ENCODE peak calls at places on chromosomes 3 and 15, in four cellular contexts. B is HL-60, I is GM12878, K is stomach. F is an unnamed sample.
A peak's percentile ranks its signal among the peaks of the same experiment; 100 is the strongest.

GRCh38 chr3:131020122-131020693 is 6.4 kb downstream of the ASTE1 start:
- DNase-seq in B (peak; percentile 29), I (no peak), K (no peak), F (no peak)

GRCh38 chr3:27930052-27930602 is 208.0 kb upstream of the EOMES start:
- DNase-seq in I (no peak), B (no peak), K (no peak), F (no peak)

GRCh38 chr15:56677271-56677670 is 56.0 kb downstream of the ZNF280D start:
- DNase-seq in I (no peak), K (no peak), B (no peak), F (no peak)

GRCh38 chr3:120524171-120524923 is 71.8 kb upstream of the NDUFB4 start:
- DNase-seq in I (no peak), K (no peak), B (no peak), F (no peak)

GRCh38 chr3:196654691-196655090 is 15.2 kb downstream of the NRROS start:
- DNase-seq in K (no peak), I (no peak), B (no peak), F (no peak)

GRCh38 chr3:183330881-183331280 is 77.8 kb downstream of the B3GNT5 start:
- DNase-seq in B (no peak), K (no peak), I (no peak), F (no peak)

GRCh38 chr15:68310811-68311463 is 33.4 kb downstream of the FEM1B start:
- DNase-seq in B (no peak), K (peak; percentile 23), I (no peak), F (peak; percentile 93)

GRCh38 chr3:129795596-129795995 is 97.9 kb downstream of the TMCC1 start:
- DNase-seq in K (no peak), I (no peak), B (no peak), F (no peak)

GRCh38 chr3:169901453-169901852 is 9.9 kb upstream of the SAMD7 start:
- DNase-seq in B (no peak), I (no peak), K (no peak), F (no peak)

GRCh38 chr15:70835415-70835814 is 18.5 kb downstream of the LARP6 start:
- DNase-seq in K (no peak), I (no peak), B (no peak), F (peak; percentile 97)

GRCh38 chr3:33218072-33218445 is 551 bp downstream of the SUSD5 start:
- DNase-seq in B (no peak), K (no peak), I (no peak), F (no peak)

GRCh38 chr3:53850895-53851294 is 4.5 kb downstream of the IL17RB start:
- DNase-seq in B (no peak), I (no peak), K (peak; percentile 68), F (no peak)

GRCh38 chr3:192915306-192915705 is 2.4 kb downstream of the MB21D2 start:
- DNase-seq in K (no peak), I (no peak), B (no peak), F (no peak)

GRCh38 chr15:68114356-68114755 is 60.2 kb downstream of the PIAS1 start:
- DNase-seq in B (no peak), I (no peak), K (no peak), F (no peak)

GRCh38 chr15:28930011-28930410 is 44.2 kb downstream of the APBA2 start:
- DNase-seq in B (no peak), K (no peak), I (no peak), F (no peak)

GRCh38 chr3:133381346-133382109 is 18.3 kb upstream of the BFSP2 start:
- DNase-seq in K (no peak), I (no peak), B (no peak), F (no peak)

GRCh38 chr3:40191850-40192448 is 117.6 kb upstream of the EIF1B start:
- DNase-seq in K (peak; percentile 66), I (no peak), B (peak; percentile 24), F (no peak)

GRCh38 chr3:80668100-80668499 is 900.3 kb upstream of the ROBO1 start:
- DNase-seq in K (no peak), I (no peak), B (no peak), F (no peak)

GRCh38 chr3:171994646-171995441 is 44.5 kb upstream of the FNDC3B start:
- DNase-seq in K (no peak), I (no peak), B (no peak), F (no peak)

GRCh38 chr3:54932606-54933005 is 4.7 kb upstream of the LRTM1 start:
- DNase-seq in K (no peak), B (no peak), I (no peak), F (no peak)

GRCh38 chr15:79673416-79674123 is 223.2 kb downstream of the MTHFS start:
- DNase-seq in B (no peak), K (no peak), I (peak; percentile 57), F (no peak)

GRCh38 chr15:72706266-72706665 is 20.3 kb downstream of the BBS4 start:
- DNase-seq in I (no peak), B (no peak), K (no peak), F (no peak)

GRCh38 chr3:29128004-29128403 is 152.9 kb upstream of the RBMS3 start:
- DNase-seq in B (no peak), K (no peak), I (no peak), F (no peak)

GRCh38 chr3:45656575-45657363 is 32.4 kb upstream of the SACM1L start:
- DNase-seq in I (peak; percentile 76), B (peak; percentile 82), K (peak; percentile 93), F (no peak)

GRCh38 chr15:39466428-39466827 is 114.5 kb upstream of the THBS1 start:
- DNase-seq in B (no peak), I (no peak), K (peak; percentile 34), F (no peak)

GRCh38 chr3:52787672-52788625 is 6.6 kb upstream of the ITIH3 start:
- DNase-seq in I (no peak), K (no peak), B (no peak), F (no peak)

GRCh38 chr3:141959531-141959920 is 83.1 kb downstream of the ATP1B3 start:
- DNase-seq in I (no peak), K (no peak), B (no peak), F (no peak)

DNA sequence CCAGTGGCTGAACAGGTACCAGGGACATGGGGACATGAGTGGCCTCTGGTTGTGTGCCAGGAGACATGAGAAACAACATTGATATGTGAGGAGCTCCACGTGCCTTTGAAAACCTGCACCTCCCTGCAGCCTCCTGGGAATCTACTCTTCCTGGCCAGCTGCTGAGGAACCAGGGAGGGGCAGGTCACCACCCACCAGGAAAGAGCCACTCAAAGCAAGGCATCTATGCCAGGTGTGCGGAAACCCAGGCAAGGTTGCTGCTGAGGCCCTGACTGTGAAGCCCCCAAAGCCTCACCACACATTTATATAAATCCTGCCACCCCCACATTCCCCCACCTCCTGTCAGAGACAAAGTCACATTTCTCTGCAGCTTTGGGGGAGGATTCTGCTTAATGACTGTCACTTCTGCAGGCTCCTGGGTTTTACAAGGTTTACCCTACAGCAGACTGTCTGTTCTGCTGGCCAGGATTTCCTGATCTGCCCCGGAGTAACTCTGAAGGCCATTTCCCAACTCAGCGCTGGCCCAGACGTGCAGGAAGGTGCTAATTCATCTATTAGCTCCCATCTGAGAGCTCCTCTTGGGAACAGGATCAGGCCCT is 110.8 kb downstream of the ADCY5 start:
- DNase-seq in K (no peak), I (no peak), B (no peak), F (no peak)
- TF ChIP-seq POLR2AphosphoS5 in K (no peak), I (no peak), B (no peak), F (no peak)

GRCh38 chr3:123385499-123385898 is 63.4 kb downstream of the ADCY5 start:
- DNase-seq in B (no peak), I (no peak), K (no peak), F (no peak)
- H3K27ac ChIP-seq in B (no peak overlapping the region), I (no peak overlapping the region), K (no peak overlapping the region), F (peak overlapping the region; percentile 1)

GRCh38 chr15:45128971-45129639 is 574 bp downstream of the DUOXA1 start:
- DNase-seq in I (no peak), K (no peak), B (no peak), F (no peak)

GRCh38 chr15:45131510-45131909 is 1.7 kb downstream of the DUOX1 start:
- DNase-seq in I (no peak), B (no peak), K (no peak), F (no peak)

GRCh38 chr15:45129651-45130129 is at the start of the genes DUOX1 and DUOXA1:
- DNase-seq in B (no peak), K (peak; percentile 85), I (no peak), F (no peak)

GRCh38 chr15:45132844-45133560 is 3.2 kb downstream of the DUOX1 start:
- DNase-seq in I (no peak), K (no peak), B (no peak), F (no peak)

DNA sequence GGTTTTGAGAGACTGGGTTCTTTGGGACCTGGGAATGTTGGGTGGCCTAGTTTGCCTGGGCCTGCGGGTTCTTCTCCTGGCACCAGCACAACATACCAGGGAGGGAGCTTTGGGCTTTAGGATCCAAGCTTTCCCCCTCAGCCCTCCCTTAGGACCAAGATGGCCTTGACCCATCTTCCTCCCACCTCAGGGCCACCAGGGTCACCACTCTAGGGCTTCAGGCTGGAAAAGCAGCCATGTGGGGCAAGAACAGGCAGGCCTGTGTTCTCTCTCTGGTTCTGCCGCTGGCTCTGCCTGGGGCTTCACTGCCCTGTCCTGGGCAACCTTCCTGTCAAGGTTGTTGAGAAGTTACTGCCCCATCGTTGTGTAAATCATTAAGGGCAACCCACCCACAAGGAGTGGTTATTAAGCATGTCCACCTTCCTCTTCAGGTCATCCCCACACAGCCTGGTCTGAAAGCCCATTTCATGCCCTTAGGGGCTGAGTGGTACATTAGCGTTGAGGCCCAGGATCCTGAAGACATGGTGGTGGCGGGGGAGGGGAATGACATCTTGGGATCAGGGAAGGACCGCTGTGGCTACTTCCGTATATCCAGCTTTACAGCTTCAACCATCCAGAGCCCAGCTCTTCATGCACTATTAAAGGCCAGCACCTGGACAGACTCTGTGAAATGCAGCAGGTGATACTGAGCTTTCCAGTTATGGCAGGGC is 652 bp downstream of the DUOX1 start:
- DNase-seq in B (no peak), I (no peak), K (no peak), F (no peak)
- H3K27me3 ChIP-seq in B (peaks cover 52% of the 10 kb centered on the region), I (peaks cover 7% of the 10 kb centered on the region), K (peaks cover 8% of the 10 kb centered on the region), F (peaks cover 6% of the 10 kb centered on the region)

DNA sequence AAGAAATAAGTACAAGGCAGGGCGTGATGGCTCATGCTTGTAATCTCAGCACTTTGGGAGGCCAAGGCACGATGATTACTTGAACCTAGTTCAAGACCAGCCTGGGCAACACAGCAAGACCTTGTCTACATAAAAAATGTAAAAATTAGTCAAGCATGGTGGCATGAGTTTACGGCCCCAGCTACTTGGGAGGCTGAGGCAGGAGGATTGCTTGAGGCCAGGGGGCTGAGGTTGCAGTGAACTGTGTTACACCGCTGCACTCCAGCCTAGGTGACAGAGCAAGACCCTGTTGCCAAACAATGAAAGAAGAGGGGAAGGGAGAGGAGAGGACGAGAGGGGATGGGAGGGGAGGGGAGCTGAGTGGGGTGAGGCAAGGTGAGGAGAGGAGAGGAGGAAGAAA is 152.7 kb upstream of the PRICKLE2 start:
- DNase-seq in K (no peak), I (no peak), B (no peak), F (no peak)
- TF ChIP-seq POLR2AphosphoS5 in K (no peak), I (no peak), B (no peak), F (no peak)

F was measured in vagina.